ENCODE peak calls at places on chromosomes 2 and 18, in nine cellular contexts. Y is OCI-LY7; R is iris pigment epithelial cell; N is fibroblast of the conjunctiva; M is Kasumi-1; F is stimulated activated CD8-positive, alpha-beta memory T cell treated with anti-CD3 and anti-CD28 coated beads, Interleukin-7, amount 100 ng/mL, for 24 hours; P is AML-193; O is effector CD8-positive, alpha-beta T cell; E is A549. V is an unnamed sample.

GRCh38 chr18:61333271-61333745 is at the start of gene CDH20:
- DNase-seq in R (peak), P (no peak), O (no peak), F (no peak), N (no peak), M (no peak), E (no peak), Y (no peak), V (no peak)

GRCh38 chr2:160574472-160575140 is 81.0 kb upstream of the RBMS1 start:
- DNase-seq in N (peak), Y (no peak), F (no peak), E (peak), M (no peak), R (peak), O (no peak), P (peak), V (no peak)

GRCh38 chr18:59846814-59847490 is 52.8 kb upstream of the PMAIP1 start:
- DNase-seq in P (no peak), O (no peak), E (peak), R (peak), M (no peak), N (peak), Y (no peak), F (no peak), V (peak)

GRCh38 chr18:23237524-23238151 is 102.4 kb downstream of the CABLES1 start:
- DNase-seq in O (no peak), E (no peak), R (peak), F (peak), Y (peak), M (peak), N (no peak), P (no peak), V (peak)

GRCh38 chr2:10009271-10009810 is 34.0 kb upstream of the KLF11 start:
- DNase-seq in P (no peak), R (no peak), E (no peak), F (no peak), Y (no peak), O (no peak), M (no peak), N (no peak), V (no peak)

GRCh38 chr2:42112418-42112817 is 56.7 kb upstream of the EML4 start:
- DNase-seq in M (no peak), R (no peak), P (no peak), F (no peak), N (no peak), O (no peak), Y (no peak), E (no peak), V (no peak)

GRCh38 chr18:22174341-22175148 is 5.2 kb downstream of the GATA6 start:
- DNase-seq in R (no peak), O (no peak), F (no peak), Y (no peak), M (no peak), E (no peak), P (no peak), N (no peak), V (no peak)

GRCh38 chr2:122384768-122385333 is 629.4 kb downstream of the TSN start:
- DNase-seq in N (no peak), O (no peak), F (no peak), Y (no peak), E (no peak), P (no peak), M (no peak), R (no peak), V (no peak)

GRCh38 chr2:33292981-33293586 is 183.4 kb upstream of the RASGRP3 start:
- DNase-seq in N (no peak), P (no peak), M (no peak), O (no peak), F (no peak), E (no peak), Y (no peak), R (peak), V (no peak)

GRCh38 chr2:11024010-11024615 is 112.4 kb downstream of the KCNF1 start:
- DNase-seq in Y (no peak), M (no peak), O (no peak), R (no peak), E (no peak), F (no peak), P (no peak), N (no peak), V (no peak)

GRCh38 chr2:104844813-104845551 is 8.9 kb upstream of the POU3F3 start:
- DNase-seq in P (no peak), E (no peak), F (no peak), O (no peak), R (no peak), Y (no peak), M (no peak), N (no peak), V (no peak)

V was measured in GM12878.